ENCODE peak calls at places on chromosome 16, in four cellular contexts. Q is HepG2, Z is K562, N is GM12878. K is an unnamed sample.
A peak's percentile ranks its signal among the peaks of the same experiment; 100 is the strongest.

GRCh38 chr16:50021509-50021908 is 3.5 kb upstream of the CNEP1R1 start:
- DNase-seq in Q (peak; percentile 63), Z (peak; percentile 31), N (no peak), K (no peak)

GRCh38 chr16:2981899-2982250 is 1.6 kb upstream of the PKMYT1 start:
- DNase-seq in Q (no peak), Z (peak; percentile 49), N (no peak), K (no peak)

GRCh38 chr16:69563605-69564580 is 1.9 kb upstream of the NFAT5 start:
- DNase-seq in Q (peak; percentile 49), Z (peak; percentile 20), N (peak; percentile 93), K (peak; percentile 51)

GRCh38 chr16:58741166-58741565 is 7.0 kb upstream of the GOT2 start:
- DNase-seq in Q (no peak), Z (no peak), N (no peak), K (no peak)

GRCh38 chr16:49961087-49961486 is 63.9 kb upstream of the CNEP1R1 start:
- DNase-seq in Q (no peak), Z (no peak), N (no peak), K (no peak)

GRCh38 chr16:89096768-89097527 is 3.3 kb downstream of the ACSF3 start:
- DNase-seq in Q (no peak), Z (no peak), N (no peak), K (no peak)

GRCh38 chr16:2904922-2905240 is 6.8 kb upstream of the FLYWCH1 start:
- DNase-seq in Q (no peak), Z (no peak), N (no peak), K (no peak)

GRCh38 chr16:57479422-57480126 is 6.7 kb downstream of the DOK4 start:
- DNase-seq in Q (peak; percentile 60), Z (no peak), N (no peak), K (peak; percentile 50)

GRCh38 chr16:48076455-48077012 is 79.3 kb downstream of the ABCC12 start:
- DNase-seq in Q (peak; percentile 93), Z (no peak), N (no peak), K (no peak)

GRCh38 chr16:53257001-53257400 is 177.3 kb upstream of the RBL2 start:
- DNase-seq in Q (no peak), Z (no peak), N (no peak), K (no peak)

GRCh38 chr16:66616169-66616568 is 11.7 kb downstream of the CMTM3 start:
- DNase-seq in Q (no peak), Z (no peak), N (no peak), K (no peak)

GRCh38 chr16:1093284-1094123 is 2.5 kb downstream of the C1QTNF8 start:
- DNase-seq in Q (peak; percentile 43), Z (peak; percentile 42), N (no peak), K (no peak)

GRCh38 chr16:75007443-75007842 is 8.6 kb downstream of the ZNRF1 start:
- DNase-seq in Q (no peak), Z (no peak), N (peak; percentile 50), K (no peak)

GRCh38 chr16:87860553-87861299 is 8.6 kb downstream of the SLC7A5 start:
- DNase-seq in Q (peak; percentile 84), Z (peak; percentile 49), N (no peak), K (no peak)

GRCh38 chr16:2933136-2933535 is 21.4 kb downstream of the FLYWCH1 start:
- DNase-seq in Q (no peak), Z (no peak), N (no peak), K (no peak)

GRCh38 chr16:55035037-55035436 is 104.4 kb downstream of the IRX5 start:
- DNase-seq in Q (peak; percentile 29), Z (peak; percentile 54), N (no peak), K (peak; percentile 92)

GRCh38 chr16:54633943-54634362 is 296.7 kb upstream of the IRX5 start:
- DNase-seq in Q (peak; percentile 14), Z (peak; percentile 49), N (no peak), K (peak; percentile 55)

GRCh38 chr16:2827831-2828520 is 2.1 kb upstream of the ZG16B start:
- DNase-seq in Q (no peak), Z (no peak), N (no peak), K (no peak)

GRCh38 chr16:81623365-81624102 is 155.6 kb upstream of the PLCG2 start:
- DNase-seq in Q (peak; percentile 50), Z (peak; percentile 69), N (peak; percentile 37), K (no peak)

GRCh38 chr16:74573622-74574021 is 33.3 kb downstream of the GLG1 start:
- DNase-seq in Q (no peak), Z (no peak), N (no peak), K (no peak)

GRCh38 chr16:5323742-5324141 is 226.1 kb upstream of the EEF2KMT start:
- DNase-seq in Q (no peak), Z (no peak), N (no peak), K (no peak)

GRCh38 chr16:48862087-48862532 is 252.1 kb upstream of the N4BP1 start:
- DNase-seq in Q (no peak), Z (no peak), N (no peak), K (peak; percentile 29)

GRCh38 chr16:14632693-14633569 is at the start of gene BFAR:
- DNase-seq in Q (peak; percentile 99), Z (peak; percentile 96), N (peak; percentile 92), K (peak; percentile 95)

GRCh38 chr16:13896543-13897182 is 23.3 kb upstream of the ERCC4 start:
- DNase-seq in Q (peak; percentile 25), Z (no peak), N (no peak), K (no peak)

GRCh38 chr16:4392382-4393242 is 21.0 kb downstream of the VASN start:
- DNase-seq in Q (no peak), Z (no peak), N (no peak), K (peak; percentile 89)

GRCh38 chr16:50539822-50540710 is 8.1 kb upstream of the NKD1 start:
- DNase-seq in Q (peak; percentile 52), Z (no peak), N (no peak), K (no peak)

GRCh38 chr16:628321-629061 is 2.3 kb upstream of the WFIKKN1 start:
- DNase-seq in Q (no peak), Z (no peak), N (no peak), K (no peak)

GRCh38 chr16:88881090-88881580 is 14.7 kb upstream of the PABPN1L start:
- DNase-seq in Q (no peak), Z (no peak), N (no peak), K (no peak)

GRCh38 chr16:89358030-89359005 is 132.0 kb downstream of the ANKRD11 start:
- DNase-seq in Q (no peak), Z (no peak), N (no peak), K (no peak)

GRCh38 chr16:66261826-66262225 is 104.7 kb upstream of the CDH5 start:
- DNase-seq in Q (no peak), Z (no peak), N (no peak), K (no peak)

GRCh38 chr16:72501739-72502653 is 330.0 kb upstream of the PMFBP1 start:
- DNase-seq in Q (peak; percentile 73), Z (peak; percentile 66), N (peak; percentile 42), K (peak; percentile 68)

GRCh38 chr16:66115373-66115772 is 251.1 kb upstream of the CDH5 start:
- DNase-seq in Q (no peak), Z (no peak), N (no peak), K (no peak)

GRCh38 chr16:28502290-28502689 is 4.3 kb downstream of the IL27 start:
- DNase-seq in Q (no peak), Z (no peak), N (no peak), K (no peak)

GRCh38 chr16:87424260-87424659 is 32.1 kb downstream of the MAP1LC3B start:
- DNase-seq in Q (no peak), Z (no peak), N (no peak), K (no peak)

DNA sequence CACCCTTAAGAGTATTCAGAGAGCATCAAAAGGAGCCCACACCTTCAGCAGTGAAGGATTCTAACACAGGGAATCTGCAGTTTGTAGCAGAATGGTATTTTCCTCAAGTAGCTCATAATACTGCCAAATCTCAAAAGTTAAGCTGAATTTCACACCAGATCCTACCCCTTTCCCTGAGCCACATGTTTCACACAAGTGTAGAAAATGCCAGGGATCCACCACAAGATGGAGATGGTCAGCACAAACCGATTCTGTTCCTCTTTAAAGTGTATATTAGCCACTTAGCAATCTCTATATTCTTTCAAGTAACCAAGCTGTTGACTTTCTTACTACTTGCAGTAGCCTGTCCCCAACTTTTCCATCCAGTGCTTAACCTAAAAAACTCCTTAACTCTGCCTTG is 13.2 kb downstream of the GINS2 start:
- DNase-seq in Q (peak; percentile 38), Z (peak; percentile 44), N (no peak), K (no peak)
- TF ChIP-seq TAF1 in Q (no peak), Z (no peak), N (no peak), K (no peak)

GRCh38 chr16:16021020-16021419 is 71.6 kb downstream of the ABCC1 start:
- DNase-seq in Q (no peak), Z (no peak), N (no peak), K (no peak)
- TF ChIP-seq SRF in Q (no peak), Z (no peak), N (no peak), K (no peak)

DNA sequence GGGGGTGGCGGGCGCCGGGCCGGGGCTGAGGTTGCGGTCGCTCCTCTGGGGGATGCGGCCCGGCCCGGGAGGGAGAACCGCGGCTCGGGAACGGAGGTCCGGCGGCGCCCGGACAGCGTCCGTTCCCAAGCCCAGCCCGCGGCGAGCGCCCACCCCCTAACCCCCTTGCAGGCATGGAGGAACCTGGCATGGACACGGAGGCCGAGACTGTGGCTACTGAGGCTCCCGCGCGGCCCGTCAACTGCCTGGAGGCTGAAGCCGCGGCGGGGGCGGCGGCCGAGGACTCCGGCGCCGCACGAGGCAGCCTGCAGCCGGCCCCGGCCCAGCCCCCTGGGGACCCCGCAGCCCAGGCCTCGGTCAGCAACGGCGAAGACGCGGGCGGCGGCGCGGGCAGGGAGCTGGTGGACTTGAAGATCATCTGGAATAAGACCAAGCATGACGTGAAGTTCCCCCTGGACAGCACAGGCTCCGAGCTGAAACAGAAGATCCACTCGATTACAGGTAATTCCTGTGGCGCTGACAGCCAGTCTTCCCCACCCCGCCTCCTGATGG is 328 bp downstream of the UBFD1 start:
- DNase-seq in Q (peak; percentile 26), Z (peak; percentile 15), N (no peak), K (no peak)
- TF ChIP-seq TAF1 in Q (no peak), Z (no peak), N (no peak), K (peak; percentile 0)

GRCh38 chr16:31267332-31268032 is 7.7 kb downstream of the ITGAM start:
- DNase-seq in Q (no peak), Z (no peak), N (no peak), K (no peak)

GRCh38 chr16:31268033-31268365 is 8.2 kb downstream of the ITGAM start:
- DNase-seq in Q (no peak), Z (no peak), N (no peak), K (no peak)

GRCh38 chr16:31270795-31271194 is 11.0 kb downstream of the ITGAM start:
- DNase-seq in Q (no peak), Z (no peak), N (no peak), K (peak; percentile 30)

GRCh38 chr16:31269541-31269940 is 9.8 kb downstream of the ITGAM start:
- DNase-seq in Q (no peak), Z (no peak), N (no peak), K (no peak)

DNA sequence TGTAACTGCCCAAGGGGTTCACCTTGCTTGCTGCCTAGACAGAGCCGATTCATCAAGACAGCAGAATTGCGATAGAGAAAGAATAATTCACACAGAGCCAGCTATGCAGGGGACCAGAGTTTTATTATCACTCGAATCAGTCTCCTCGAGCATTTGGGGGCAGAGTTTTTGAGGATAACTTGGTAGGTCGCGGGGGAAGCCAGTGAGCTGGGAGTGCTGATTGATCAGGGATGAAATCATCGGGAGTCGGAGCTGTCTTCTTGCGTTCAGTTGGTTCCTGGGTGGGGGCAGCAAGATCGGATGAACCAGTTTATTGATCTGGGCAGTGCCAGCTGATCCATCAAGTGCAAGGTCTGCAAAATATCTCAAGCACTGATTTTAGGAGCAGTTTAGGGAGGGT is 9.1 kb downstream of the ITGAM start:
- DNase-seq in Q (no peak), Z (no peak), N (no peak), K (peak; percentile 41)
- TF ChIP-seq SRF in Q (no peak), Z (no peak), N (no peak), K (no peak)

K was measured in H1.